ENCODE peak calls at places on chromosomes 1 and 21, in eight cellular contexts. One of them, this sample, is unnamed.

GRCh38 chr1:170659404-170660035 is 4.4 kb upstream of the PRRX1 start:
- DNase-seq in osteoblast: no peak
- DNase-seq in HFF-Myc: no peak
- DNase-seq in hepatocyte: no peak
- DNase-seq in Panc1: no peak
- DNase-seq in uterus: no peak
- DNase-seq in fibroblast of pulmonary artery: no peak
- DNase-seq in esophagus squamous epithelium: no peak
- DNase-seq in this sample: no peak

GRCh38 chr1:102851616-102852015 is 256.7 kb downstream of the COL11A1 start:
- DNase-seq in osteoblast: no peak
- DNase-seq in HFF-Myc: no peak
- DNase-seq in hepatocyte: no peak
- DNase-seq in Panc1: no peak
- DNase-seq in uterus: no peak
- DNase-seq in fibroblast of pulmonary artery: no peak
- DNase-seq in esophagus squamous epithelium: no peak
- DNase-seq in this sample: no peak

GRCh38 chr1:39204441-39205081 is at the start of gene MACF1:
- DNase-seq in osteoblast: peak
- DNase-seq in HFF-Myc: peak
- DNase-seq in hepatocyte: peak
- DNase-seq in Panc1: no peak
- DNase-seq in uterus: peak
- DNase-seq in fibroblast of pulmonary artery: peak
- DNase-seq in esophagus squamous epithelium: no peak
- DNase-seq in this sample: peak

GRCh38 chr1:103177146-103177850 is 69.0 kb upstream of the COL11A1 start:
- DNase-seq in osteoblast: no peak
- DNase-seq in HFF-Myc: no peak
- DNase-seq in hepatocyte: no peak
- DNase-seq in Panc1: no peak
- DNase-seq in uterus: no peak
- DNase-seq in fibroblast of pulmonary artery: no peak
- DNase-seq in esophagus squamous epithelium: no peak
- DNase-seq in this sample: no peak

GRCh38 chr1:103248417-103249102 is 140.2 kb upstream of the COL11A1 start:
- DNase-seq in osteoblast: no peak
- DNase-seq in HFF-Myc: no peak
- DNase-seq in hepatocyte: no peak
- DNase-seq in Panc1: no peak
- DNase-seq in uterus: no peak
- DNase-seq in fibroblast of pulmonary artery: no peak
- DNase-seq in esophagus squamous epithelium: no peak
- DNase-seq in this sample: no peak

GRCh38 chr21:35198004-35198403 is 148.9 kb upstream of the RUNX1 start:
- DNase-seq in osteoblast: peak
- DNase-seq in HFF-Myc: peak
- DNase-seq in hepatocyte: peak
- DNase-seq in Panc1: peak
- DNase-seq in uterus: no peak
- DNase-seq in fibroblast of pulmonary artery: peak
- DNase-seq in esophagus squamous epithelium: no peak
- DNase-seq in this sample: peak

GRCh38 chr1:25727819-25728286 is 72.1 kb upstream of the SELENON start:
- DNase-seq in osteoblast: peak
- DNase-seq in HFF-Myc: no peak
- DNase-seq in hepatocyte: peak
- DNase-seq in Panc1: no peak
- DNase-seq in uterus: peak
- DNase-seq in fibroblast of pulmonary artery: peak
- DNase-seq in esophagus squamous epithelium: no peak
- DNase-seq in this sample: no peak

GRCh38 chr1:25569599-25570458 is 26.4 kb downstream of the LDLRAP1 start:
- DNase-seq in osteoblast: peak
- DNase-seq in HFF-Myc: no peak
- DNase-seq in hepatocyte: no peak
- DNase-seq in Panc1: no peak
- DNase-seq in uterus: no peak
- DNase-seq in fibroblast of pulmonary artery: peak
- DNase-seq in esophagus squamous epithelium: no peak
- DNase-seq in this sample: peak

GRCh38 chr1:200838676-200839445 is 33.9 kb upstream of the GPR25 start:
- DNase-seq in osteoblast: no peak
- DNase-seq in HFF-Myc: no peak
- DNase-seq in hepatocyte: no peak
- DNase-seq in Panc1: no peak
- DNase-seq in uterus: no peak
- DNase-seq in fibroblast of pulmonary artery: peak
- DNase-seq in esophagus squamous epithelium: no peak
- DNase-seq in this sample: peak

GRCh38 chr1:236916131-236916800 is 88.0 kb downstream of the MT1HL1 start:
- DNase-seq in osteoblast: no peak
- DNase-seq in HFF-Myc: no peak
- DNase-seq in hepatocyte: no peak
- DNase-seq in Panc1: no peak
- DNase-seq in uterus: no peak
- DNase-seq in fibroblast of pulmonary artery: no peak
- DNase-seq in esophagus squamous epithelium: no peak
- DNase-seq in this sample: no peak

GRCh38 chr1:26012862-26013261 is 8.7 kb upstream of the EXTL1 start:
- DNase-seq in osteoblast: peak
- DNase-seq in HFF-Myc: no peak
- DNase-seq in hepatocyte: no peak
- DNase-seq in Panc1: no peak
- DNase-seq in uterus: no peak
- DNase-seq in fibroblast of pulmonary artery: no peak
- DNase-seq in esophagus squamous epithelium: no peak
- DNase-seq in this sample: no peak

GRCh38 chr1:6167391-6168303 is 12.5 kb downstream of the CHD5 start:
- DNase-seq in osteoblast: peak
- DNase-seq in HFF-Myc: no peak
- DNase-seq in hepatocyte: no peak
- DNase-seq in Panc1: no peak
- DNase-seq in uterus: no peak
- DNase-seq in fibroblast of pulmonary artery: no peak
- DNase-seq in esophagus squamous epithelium: no peak
- DNase-seq in this sample: no peak

GRCh38 chr1:230317823-230318819 is 108.0 kb downstream of the PGBD5 start:
- DNase-seq in osteoblast: no peak
- DNase-seq in HFF-Myc: no peak
- DNase-seq in hepatocyte: peak
- DNase-seq in Panc1: no peak
- DNase-seq in uterus: no peak
- DNase-seq in fibroblast of pulmonary artery: peak
- DNase-seq in esophagus squamous epithelium: no peak
- DNase-seq in this sample: peak

GRCh38 chr1:910881-911721 is 12.6 kb upstream of the SAMD11 start:
- DNase-seq in osteoblast: peak
- DNase-seq in HFF-Myc: no peak
- DNase-seq in hepatocyte: peak
- DNase-seq in Panc1: no peak
- DNase-seq in uterus: peak
- DNase-seq in fibroblast of pulmonary artery: peak
- DNase-seq in esophagus squamous epithelium: no peak
- DNase-seq in this sample: peak

GRCh38 chr1:59359325-59359724 is 62.4 kb downstream of the FGGY start:
- DNase-seq in osteoblast: no peak
- DNase-seq in HFF-Myc: no peak
- DNase-seq in hepatocyte: no peak
- DNase-seq in Panc1: no peak
- DNase-seq in uterus: no peak
- DNase-seq in fibroblast of pulmonary artery: no peak
- DNase-seq in esophagus squamous epithelium: no peak
- DNase-seq in this sample: no peak

GRCh38 chr1:59355361-59355760 is 58.5 kb downstream of the FGGY start:
- DNase-seq in osteoblast: no peak
- DNase-seq in HFF-Myc: no peak
- DNase-seq in hepatocyte: no peak
- DNase-seq in Panc1: no peak
- DNase-seq in uterus: no peak
- DNase-seq in fibroblast of pulmonary artery: no peak
- DNase-seq in esophagus squamous epithelium: no peak
- DNase-seq in this sample: no peak

GRCh38 chr1:59354754-59355337 is 58.0 kb downstream of the FGGY start:
- DNase-seq in osteoblast: no peak
- DNase-seq in HFF-Myc: no peak
- DNase-seq in hepatocyte: no peak
- DNase-seq in Panc1: no peak
- DNase-seq in uterus: peak
- DNase-seq in fibroblast of pulmonary artery: no peak
- DNase-seq in esophagus squamous epithelium: no peak
- DNase-seq in this sample: no peak

GRCh38 chr1:59360170-59360569 is 63.3 kb downstream of the FGGY start:
- DNase-seq in osteoblast: peak
- DNase-seq in HFF-Myc: no peak
- DNase-seq in hepatocyte: no peak
- DNase-seq in Panc1: no peak
- DNase-seq in uterus: peak
- DNase-seq in fibroblast of pulmonary artery: peak
- DNase-seq in esophagus squamous epithelium: no peak
- DNase-seq in this sample: peak

DNA sequence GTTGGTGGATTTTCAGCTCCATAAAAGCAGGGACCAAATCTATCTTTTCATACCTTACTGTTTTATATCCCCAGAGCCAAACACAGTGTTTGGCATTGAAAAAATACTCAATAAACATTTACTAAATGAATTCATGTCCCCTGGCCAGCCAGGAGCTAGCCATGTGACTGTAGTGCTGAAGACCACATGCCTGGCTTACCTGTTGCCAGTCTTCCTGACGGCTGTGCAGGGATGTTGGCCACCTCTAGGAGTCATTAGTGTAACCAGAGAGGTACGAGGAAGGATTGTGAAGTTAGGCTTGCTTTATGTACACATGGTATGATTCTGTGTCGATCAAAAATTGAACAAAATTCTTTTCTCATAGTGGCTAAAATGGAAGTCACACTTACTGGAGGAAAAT is 60.8 kb downstream of the FGGY start:
- DNase-seq in osteoblast: no peak
- DNase-seq in HFF-Myc: no peak
- DNase-seq in hepatocyte: no peak
- DNase-seq in Panc1: no peak
- DNase-seq in uterus: no peak
- DNase-seq in fibroblast of pulmonary artery: no peak
- DNase-seq in esophagus squamous epithelium: no peak
- DNase-seq in this sample: no peak
- TF ChIP-seq CTCF in osteoblast: no peak
- TF ChIP-seq CTCF in HFF-Myc: no peak
- TF ChIP-seq CTCF in hepatocyte: no peak
- TF ChIP-seq CTCF in Panc1: no peak
- TF ChIP-seq CTCF in uterus: no peak
- TF ChIP-seq CTCF in fibroblast of pulmonary artery: no peak
- TF ChIP-seq CTCF in esophagus squamous epithelium: no peak
- TF ChIP-seq CTCF in this sample: no peak

DNA sequence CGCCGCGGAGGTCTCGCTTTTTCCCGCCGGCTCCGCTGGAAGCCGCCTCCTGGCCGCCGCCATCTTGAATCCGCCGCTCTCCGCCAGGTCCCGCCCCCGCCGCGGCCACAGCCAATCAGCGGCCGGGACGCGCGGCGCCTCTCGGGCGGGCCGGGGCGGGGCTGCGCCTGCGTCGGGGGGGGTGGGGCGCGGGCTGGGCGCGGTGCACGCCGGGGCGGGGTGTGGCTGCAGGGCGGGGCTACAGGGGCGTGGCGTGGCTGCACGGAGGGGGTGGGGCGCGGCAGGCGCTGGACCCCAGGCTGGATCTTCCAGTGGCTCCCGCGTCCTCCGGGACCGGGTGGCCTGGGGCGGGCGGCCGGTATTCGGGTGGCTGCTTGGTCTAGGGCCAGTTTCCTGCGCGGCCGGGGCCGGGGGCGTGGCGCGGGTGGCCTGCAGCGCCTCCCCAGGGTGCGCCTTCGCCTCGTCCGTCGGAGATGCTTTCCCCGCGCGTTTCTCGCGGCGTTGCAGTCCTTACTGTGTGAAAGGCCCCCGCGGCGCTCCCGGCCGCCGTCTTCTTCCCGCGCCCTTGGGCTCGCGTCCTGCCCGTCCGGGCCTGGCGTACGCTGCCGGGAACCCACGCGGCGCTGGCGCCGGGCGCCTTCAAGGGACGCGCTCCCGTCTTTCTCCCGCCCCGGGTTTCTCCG is 575 bp downstream of the PCNT start:
- DNase-seq in osteoblast: peak
- DNase-seq in HFF-Myc: no peak
- DNase-seq in hepatocyte: peak
- DNase-seq in Panc1: no peak
- DNase-seq in uterus: peak
- DNase-seq in fibroblast of pulmonary artery: peak
- DNase-seq in esophagus squamous epithelium: peak
- DNase-seq in this sample: peak
- TF ChIP-seq CTCF in osteoblast: no peak
- TF ChIP-seq CTCF in HFF-Myc: no peak
- TF ChIP-seq CTCF in hepatocyte: peak
- TF ChIP-seq CTCF in Panc1: no peak
- TF ChIP-seq CTCF in uterus: peak
- TF ChIP-seq CTCF in fibroblast of pulmonary artery: no peak
- TF ChIP-seq CTCF in esophagus squamous epithelium: no peak
- TF ChIP-seq CTCF in this sample: no peak

DNA sequence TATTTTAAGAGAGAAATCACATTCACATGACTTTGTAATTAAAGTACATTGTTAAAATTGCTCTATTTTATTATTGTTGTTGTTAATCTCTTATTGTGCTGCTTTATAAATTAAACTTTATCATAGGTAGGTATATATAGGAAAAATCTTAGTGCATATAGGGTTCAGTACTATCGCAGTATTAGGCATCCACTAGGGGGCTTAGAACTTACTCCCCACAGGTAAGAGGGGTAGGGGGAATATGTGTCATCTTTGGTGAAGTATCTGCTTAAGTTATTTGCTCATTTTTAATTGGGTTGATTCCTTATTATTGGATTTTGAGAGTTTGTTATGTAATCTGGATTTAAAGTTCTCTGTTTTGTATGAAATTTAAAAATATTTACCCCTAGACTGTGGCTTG is 385.2 kb downstream of the DUSP10 start:
- DNase-seq in osteoblast: no peak
- DNase-seq in HFF-Myc: no peak
- DNase-seq in hepatocyte: no peak
- DNase-seq in Panc1: no peak
- DNase-seq in uterus: no peak
- DNase-seq in fibroblast of pulmonary artery: no peak
- DNase-seq in esophagus squamous epithelium: no peak
- DNase-seq in this sample: no peak
- TF ChIP-seq CTCF in osteoblast: peak
- TF ChIP-seq CTCF in HFF-Myc: no peak
- TF ChIP-seq CTCF in hepatocyte: no peak
- TF ChIP-seq CTCF in Panc1: peak
- TF ChIP-seq CTCF in uterus: no peak
- TF ChIP-seq CTCF in fibroblast of pulmonary artery: peak
- TF ChIP-seq CTCF in esophagus squamous epithelium: no peak
- TF ChIP-seq CTCF in this sample: no peak

DNA sequence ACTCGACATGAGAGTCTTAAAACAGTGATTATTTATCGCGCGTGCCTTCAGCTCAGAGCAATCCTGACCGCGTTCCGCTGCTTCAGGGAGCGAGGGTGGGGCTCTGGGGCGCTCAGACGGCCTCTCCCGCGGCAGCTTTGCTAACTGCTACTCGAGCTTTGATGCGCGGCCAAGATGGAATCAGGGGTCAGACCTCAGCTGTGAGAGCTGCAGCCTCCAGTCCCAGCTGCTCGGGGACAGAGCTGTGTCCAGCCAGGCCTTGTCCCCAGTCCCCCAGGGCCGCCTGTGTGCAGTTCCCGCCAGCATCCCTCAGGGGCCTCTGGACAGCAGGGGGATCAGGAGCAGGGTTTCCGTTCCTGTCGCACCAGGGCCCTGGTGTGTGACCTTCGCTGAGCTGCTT is 104.6 kb upstream of the TTC34 start:
- DNase-seq in osteoblast: no peak
- DNase-seq in HFF-Myc: no peak
- DNase-seq in hepatocyte: no peak
- DNase-seq in Panc1: no peak
- DNase-seq in uterus: peak
- DNase-seq in fibroblast of pulmonary artery: no peak
- DNase-seq in esophagus squamous epithelium: no peak
- DNase-seq in this sample: no peak
- TF ChIP-seq CTCF in osteoblast: no peak
- TF ChIP-seq CTCF in HFF-Myc: no peak
- TF ChIP-seq CTCF in hepatocyte: no peak
- TF ChIP-seq CTCF in Panc1: no peak
- TF ChIP-seq CTCF in uterus: no peak
- TF ChIP-seq CTCF in fibroblast of pulmonary artery: no peak
- TF ChIP-seq CTCF in esophagus squamous epithelium: no peak
- TF ChIP-seq CTCF in this sample: no peak

This sample was measured in epithelial cell of esophagus.